ENCODE peak calls at places on chromosome 14, in ten cellular contexts. Q is CD4-positive, alpha-beta T cell; J is lower lobe of right lung; N is uterus; X is RWPE1; O is ovary; Y is Peyer's patch; S is psoas muscle; H is thoracic aorta; U is CD4-positive, alpha-beta memory T cell. V is an unnamed sample.

GRCh38 chr14:76376001-76376404 is at the start of gene ESRRB:
- DNase-seq in Q (no peak), J (no peak), N (no peak), X (peak), O (no peak), Y (no peak), S (no peak), H (no peak), U (no peak), V (no peak)

GRCh38 chr14:77580964-77581505 is 35.4 kb downstream of the SPTLC2 start:
- DNase-seq in Q (no peak), J (no peak), N (no peak), X (no peak), O (no peak), Y (no peak), S (no peak), H (no peak), U (peak), V (no peak)

GRCh38 chr14:58281969-58282368 is 16.4 kb upstream of the ARID4A start:
- DNase-seq in Q (no peak), J (no peak), N (no peak), X (no peak), O (no peak), Y (no peak), S (no peak), H (no peak), U (no peak), V (no peak)

GRCh38 chr14:71701990-71702389 is 230.2 kb upstream of the RGS6 start:
- DNase-seq in Q (no peak), J (no peak), N (no peak), X (peak), O (no peak), Y (no peak), S (no peak), H (no peak), U (no peak), V (peak)

GRCh38 chr14:51884086-51884927 is 23.9 kb downstream of the GNG2 start:
- DNase-seq in Q (no peak), J (no peak), N (no peak), X (no peak), O (no peak), Y (no peak), S (no peak), H (no peak), U (no peak), V (no peak)

GRCh38 chr14:75301666-75302325 is 23.2 kb downstream of the FOS start:
- DNase-seq in Q (no peak), J (peak), N (no peak), X (no peak), O (peak), Y (no peak), S (peak), H (no peak), U (no peak), V (no peak)

GRCh38 chr14:103109789-103110415 is 13.4 kb upstream of the TNFAIP2 start:
- DNase-seq in Q (no peak), J (no peak), N (peak), X (no peak), O (peak), Y (no peak), S (peak), H (no peak), U (no peak), V (no peak)

GRCh38 chr14:89572566-89573398 is 155.7 kb upstream of the FOXN3 start:
- DNase-seq in Q (no peak), J (no peak), N (no peak), X (no peak), O (no peak), Y (no peak), S (no peak), H (no peak), U (no peak), V (no peak)

GRCh38 chr14:102215071-102215470 is 75.4 kb downstream of the WDR20 start:
- DNase-seq in Q (no peak), J (no peak), N (peak), X (no peak), O (no peak), Y (no peak), S (no peak), H (peak), U (no peak), V (no peak)

GRCh38 chr14:78947681-78948080 is 777.5 kb downstream of the NRXN3 start:
- DNase-seq in Q (no peak), J (no peak), N (no peak), X (no peak), O (no peak), Y (no peak), S (no peak), H (no peak), U (no peak), V (no peak)

GRCh38 chr14:81211844-81212243 is 8.9 kb downstream of the GTF2A1 start:
- DNase-seq in Q (peak), J (no peak), N (no peak), X (no peak), O (no peak), Y (no peak), S (peak), H (no peak), U (peak), V (no peak)

GRCh38 chr14:77203611-77204456 is 22.2 kb downstream of the TMEM63C start:
- DNase-seq in Q (no peak), J (no peak), N (no peak), X (no peak), O (no peak), Y (no peak), S (no peak), H (no peak), U (no peak), V (no peak)

GRCh38 chr14:39374846-39375245 is 57.4 kb downstream of the FBXO33 start:
- DNase-seq in Q (no peak), J (no peak), N (no peak), X (no peak), O (no peak), Y (no peak), S (no peak), H (no peak), U (no peak), V (no peak)

GRCh38 chr14:61644834-61645233 is 50.5 kb upstream of the HIF1A start:
- DNase-seq in Q (no peak), J (no peak), N (no peak), X (no peak), O (no peak), Y (peak), S (no peak), H (no peak), U (no peak), V (no peak)

GRCh38 chr14:91175802-91176201 is 61.9 kb downstream of the DGLUCY start:
- DNase-seq in Q (no peak), J (no peak), N (no peak), X (no peak), O (no peak), Y (no peak), S (no peak), H (no peak), U (no peak), V (no peak)

GRCh38 chr14:96737869-96738268 is 59.3 kb upstream of the VRK1 start:
- DNase-seq in Q (no peak), J (no peak), N (no peak), X (no peak), O (no peak), Y (no peak), S (no peak), H (no peak), U (no peak), V (no peak)

GRCh38 chr14:80414080-80414479 is 202.8 kb upstream of the DIO2 start:
- DNase-seq in Q (no peak), J (no peak), N (no peak), X (no peak), O (no peak), Y (no peak), S (no peak), H (no peak), U (no peak), V (no peak)

GRCh38 chr14:103221781-103222358 is 98.6 kb downstream of the TNFAIP2 start:
- DNase-seq in Q (no peak), J (no peak), N (no peak), X (no peak), O (no peak), Y (no peak), S (no peak), H (no peak), U (no peak), V (no peak)

GRCh38 chr14:83118029-83118428 is 1584.4 kb upstream of the SEL1L start:
- DNase-seq in Q (no peak), J (no peak), N (no peak), X (no peak), O (no peak), Y (no peak), S (no peak), H (no peak), U (no peak), V (no peak)

GRCh38 chr14:99430491-99430890 is 50.2 kb downstream of the SETD3 start:
- DNase-seq in Q (no peak), J (peak), N (no peak), X (peak), O (no peak), Y (no peak), S (no peak), H (no peak), U (peak), V (no peak)

GRCh38 chr14:52265248-52265647 is 2.2 kb upstream of the PTGDR start:
- DNase-seq in Q (no peak), J (no peak), N (no peak), X (no peak), O (no peak), Y (no peak), S (no peak), H (no peak), U (no peak), V (no peak)

GRCh38 chr14:75450381-75451276 is 22.8 kb downstream of the JDP2 start:
- DNase-seq in Q (no peak), J (peak), N (peak), X (peak), O (peak), Y (no peak), S (peak), H (no peak), U (no peak), V (peak)

GRCh38 chr14:22664261-22664660 is 20.1 kb upstream of the OR6J1 start:
- DNase-seq in Q (no peak), J (no peak), N (no peak), X (no peak), O (no peak), Y (no peak), S (no peak), H (no peak), U (no peak), V (no peak)

GRCh38 chr14:22276913-22277816 is 311.9 kb downstream of the DAD1 start:
- DNase-seq in Q (no peak), J (no peak), N (no peak), X (no peak), O (no peak), Y (no peak), S (no peak), H (no peak), U (no peak), V (no peak)

GRCh38 chr14:21087294-21088091 is 11.0 kb downstream of the ZNF219 start:
- DNase-seq in Q (peak), J (no peak), N (no peak), X (no peak), O (no peak), Y (no peak), S (peak), H (no peak), U (peak), V (no peak)

GRCh38 chr14:88005978-88006851 is 1.3 kb downstream of the GPR65 start:
- DNase-seq in Q (peak), J (peak), N (no peak), X (no peak), O (no peak), Y (peak), S (no peak), H (no peak), U (peak), V (no peak)

GRCh38 chr14:80208426-80208950 is 2.8 kb downstream of the DIO2 start:
- DNase-seq in Q (no peak), J (no peak), N (no peak), X (no peak), O (no peak), Y (no peak), S (no peak), H (no peak), U (no peak), V (no peak)

GRCh38 chr14:101737414-101738367 is 23.8 kb upstream of the PPP2R5C start:
- DNase-seq in Q (peak), J (no peak), N (no peak), X (no peak), O (no peak), Y (peak), S (no peak), H (no peak), U (peak), V (no peak)

GRCh38 chr14:39491134-39491541 is 58.9 kb upstream of the FBXO33 start:
- DNase-seq in Q (no peak), J (no peak), N (no peak), X (peak), O (no peak), Y (no peak), S (no peak), H (no peak), U (peak), V (no peak)

GRCh38 chr14:56102901-56103409 is 15.3 kb upstream of the PELI2 start:
- DNase-seq in Q (no peak), J (no peak), N (no peak), X (no peak), O (no peak), Y (no peak), S (no peak), H (no peak), U (no peak), V (no peak)

GRCh38 chr14:73457050-73457934 is 1.1 kb downstream of the NUMB start:
- DNase-seq in Q (no peak), J (peak), N (no peak), X (peak), O (no peak), Y (no peak), S (peak), H (no peak), U (peak), V (no peak)

GRCh38 chr14:58426819-58427288 is 477 bp downstream of the TIMM9 start:
- DNase-seq in Q (peak), J (peak), N (peak), X (peak), O (peak), Y (peak), S (peak), H (peak), U (no peak), V (no peak)

GRCh38 chr14:102629700-102630365 is 37.4 kb downstream of the RCOR1 start:
- DNase-seq in Q (no peak), J (no peak), N (no peak), X (no peak), O (no peak), Y (no peak), S (no peak), H (no peak), U (no peak), V (no peak)

GRCh38 chr14:55609681-55610080 is 29.7 kb downstream of the KTN1 start:
- DNase-seq in Q (no peak), J (no peak), N (no peak), X (peak), O (no peak), Y (no peak), S (no peak), H (no peak), U (no peak), V (no peak)

GRCh38 chr14:76034566-76034965 is 49.0 kb downstream of the IFT43 start:
- DNase-seq in Q (no peak), J (no peak), N (no peak), X (peak), O (no peak), Y (no peak), S (no peak), H (no peak), U (no peak), V (no peak)

GRCh38 chr14:82872494-82872893 is 1338.8 kb upstream of the SEL1L start:
- DNase-seq in Q (no peak), J (no peak), N (no peak), X (no peak), O (no peak), Y (no peak), S (no peak), H (no peak), U (no peak), V (no peak)

GRCh38 chr14:20631023-20631820 is 10.3 kb downstream of the OR6S1 start:
- DNase-seq in Q (peak), J (no peak), N (peak), X (no peak), O (peak), Y (no peak), S (no peak), H (no peak), U (peak), V (no peak)

GRCh38 chr14:50813544-50813863 is 17.5 kb downstream of the NIN start:
- DNase-seq in Q (peak), J (no peak), N (no peak), X (no peak), O (no peak), Y (no peak), S (no peak), H (no peak), U (peak), V (no peak)

GRCh38 chr14:65243766-65244442 is 141.6 kb upstream of the MAX start:
- DNase-seq in Q (no peak), J (no peak), N (no peak), X (no peak), O (no peak), Y (peak), S (no peak), H (no peak), U (peak), V (no peak)
- H3K27ac ChIP-seq in Q (no peak), J (no peak), N (no peak), X (no peak), O (no peak), Y (peak), S (no peak), H (no peak), U (no peak), V (peak)

DNA sequence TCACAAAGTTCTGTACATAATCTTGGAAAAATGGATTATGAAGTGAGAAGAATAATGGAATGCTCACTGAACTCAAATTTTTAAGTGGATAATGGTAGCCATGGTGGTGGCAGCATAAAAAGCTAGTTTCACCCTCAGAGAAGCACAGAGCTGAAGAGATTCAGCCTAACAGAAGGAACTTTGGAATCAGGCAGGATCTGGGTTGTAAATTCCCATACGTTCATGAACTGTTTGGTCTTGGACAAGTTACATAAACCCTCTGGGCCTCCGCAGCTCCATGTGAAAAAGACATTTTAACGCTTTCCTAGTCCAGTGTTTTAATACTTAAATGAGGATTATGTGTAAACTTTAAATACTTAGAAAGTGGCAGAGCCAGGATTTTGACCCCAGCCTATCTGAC is 26.6 kb downstream of the JKAMP start:
- DNase-seq in Q (no peak), J (no peak), N (no peak), X (no peak), O (no peak), Y (no peak), S (no peak), H (no peak), U (no peak), V (no peak)
- H3K27ac ChIP-seq in Q (no peak), J (no peak), N (no peak), X (no peak), O (no peak), Y (no peak), S (no peak), H (no peak), U (no peak), V (no peak)

DNA sequence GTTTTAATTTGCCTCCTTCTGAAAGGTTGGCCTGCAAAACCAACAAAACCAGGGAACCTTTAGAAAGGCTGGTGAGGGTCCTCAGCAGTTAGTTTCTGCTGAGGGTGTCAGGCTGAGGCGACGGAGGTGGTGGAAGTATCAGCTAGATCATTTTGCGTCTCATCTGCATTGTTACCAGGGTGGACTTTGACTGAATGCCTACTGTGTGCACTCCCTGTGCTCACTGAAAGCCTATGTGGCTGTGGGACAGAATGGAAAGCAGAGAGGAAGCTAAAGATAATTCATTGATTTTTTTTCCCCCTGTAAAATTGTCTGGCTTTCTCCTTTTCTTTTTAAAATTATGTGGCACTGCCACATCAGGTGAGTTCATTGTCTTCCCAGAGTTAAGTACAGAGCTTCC is 68.4 kb upstream of the SRSF5 start:
- DNase-seq in Q (no peak), J (no peak), N (no peak), X (no peak), O (no peak), Y (no peak), S (no peak), H (no peak), U (no peak), V (no peak)
- H3K27ac ChIP-seq in Q (no peak), J (peak), N (no peak), X (no peak), O (no peak), Y (no peak), S (no peak), H (no peak), U (no peak), V (no peak)

GRCh38 chr14:92704036-92704804 is 44.2 kb downstream of the LGMN start:
- DNase-seq in Q (no peak), J (no peak), N (no peak), X (no peak), O (no peak), Y (peak), S (no peak), H (no peak), U (no peak), V (no peak)
- H3K27ac ChIP-seq in Q (no peak), J (peak), N (no peak), X (no peak), O (no peak), Y (no peak), S (no peak), H (no peak), U (no peak), V (no peak)

GRCh38 chr14:105041841-105042765 is 21.2 kb upstream of the CDCA4 start:
- DNase-seq in Q (no peak), J (peak), N (no peak), X (no peak), O (no peak), Y (no peak), S (no peak), H (no peak), U (no peak), V (no peak)
- H3K27ac ChIP-seq in Q (no peak), J (no peak), N (no peak), X (peak), O (no peak), Y (no peak), S (no peak), H (no peak), U (no peak), V (no peak)

GRCh38 chr14:95456281-95456680 is 60.2 kb downstream of the SYNE3 start:
- DNase-seq in Q (no peak), J (no peak), N (no peak), X (no peak), O (no peak), Y (no peak), S (no peak), H (no peak), U (no peak), V (no peak)
- H3K27ac ChIP-seq in Q (no peak), J (no peak), N (no peak), X (no peak), O (no peak), Y (no peak), S (no peak), H (no peak), U (no peak), V (no peak)

DNA sequence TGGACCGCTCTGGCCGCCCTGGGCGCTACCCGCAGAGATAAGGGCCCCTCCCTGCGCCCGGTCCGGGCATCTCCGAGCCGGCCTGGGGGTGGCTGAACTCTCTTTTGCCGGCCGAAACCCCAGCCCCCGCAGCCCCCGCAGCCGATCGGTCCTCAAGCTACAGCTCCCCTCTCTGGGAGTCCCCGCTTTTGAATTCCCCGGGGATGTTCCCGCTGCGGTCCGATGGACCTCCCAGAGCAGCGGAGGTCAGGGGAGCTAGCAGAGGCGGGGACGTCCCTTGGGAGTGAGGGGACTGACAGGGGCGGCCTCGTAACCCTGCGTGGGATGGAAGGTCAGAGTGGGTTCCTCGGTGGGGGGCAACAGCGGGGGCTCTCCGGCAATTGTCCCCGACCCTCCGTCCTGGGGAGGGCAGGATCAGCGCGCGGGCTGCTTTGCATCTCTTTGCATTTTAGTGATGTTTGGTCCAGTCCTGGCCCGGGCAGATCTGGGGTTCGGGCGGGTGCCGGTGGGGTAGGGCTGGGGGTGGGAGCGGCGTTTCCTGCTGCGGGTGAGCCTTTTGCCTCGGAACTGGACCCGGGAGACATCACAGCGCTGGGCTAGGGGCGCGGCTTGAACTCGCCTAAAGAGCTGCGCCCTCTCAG is at the start of gene CRIP1:
- DNase-seq in Q (no peak), J (no peak), N (no peak), X (no peak), O (no peak), Y (peak), S (no peak), H (no peak), U (no peak), V (no peak)
- H3K27ac ChIP-seq in Q (peak), J (peak), N (peak), X (peak), O (no peak), Y (peak), S (peak), H (peak), U (peak), V (no peak)

DNA sequence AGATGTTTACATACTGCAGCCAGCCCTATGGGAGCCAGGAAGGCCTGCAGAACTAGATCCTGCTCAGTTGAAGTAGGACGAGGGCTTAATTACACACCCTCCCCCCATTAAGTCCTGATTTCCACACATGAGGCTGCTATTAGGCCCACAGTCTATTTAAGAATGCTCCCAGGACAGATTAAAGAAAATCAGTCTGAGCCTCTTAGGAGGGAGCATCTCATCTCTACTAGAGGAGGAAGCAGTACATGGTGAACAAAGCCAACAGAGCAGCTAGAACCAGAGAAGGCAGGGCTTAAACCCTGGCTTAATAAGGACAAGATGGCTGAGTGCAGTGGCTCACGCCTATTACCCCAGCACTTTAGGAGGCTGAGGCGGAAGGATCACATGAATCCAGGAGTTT is 55.8 kb upstream of the ARHGAP5 start:
- DNase-seq in Q (no peak), J (no peak), N (no peak), X (no peak), O (no peak), Y (no peak), S (no peak), H (no peak), U (no peak), V (no peak)
- H3K27ac ChIP-seq in Q (no peak), J (no peak), N (no peak), X (no peak), O (no peak), Y (no peak), S (no peak), H (no peak), U (no peak), V (no peak)